ENCODE peak calls at places on chromosomes 4 and X, in five cellular contexts. V, T, W, I and G are unnamed samples.

GRCh38 chr4:48963042-48963679 is 22.9 kb upstream of the CWH43 start:
- DNase-seq in V (peak), T (peak), W (peak), I (peak), G (no peak)

GRCh38 chrX:30593435-30594200 is 16.1 kb upstream of the TASL start:
- DNase-seq in V (no peak), T (no peak), W (no peak), I (no peak), G (no peak)

GRCh38 chr4:159455675-159456235 is 352.9 kb downstream of the RAPGEF2 start:
- DNase-seq in V (no peak), T (no peak), W (no peak), I (peak), G (no peak)

GRCh38 chr4:174332741-174333493 is 49.2 kb downstream of the CEP44 start:
- DNase-seq in V (no peak), T (no peak), W (no peak), I (no peak), G (no peak)

GRCh38 chr4:38832624-38833528 is 23.7 kb downstream of the TLR6 start:
- DNase-seq in V (no peak), T (no peak), W (no peak), I (no peak), G (no peak)

GRCh38 chr4:182238355-182238931 is 4.8 kb upstream of the TENM3 start:
- DNase-seq in V (no peak), T (peak), W (no peak), I (no peak), G (no peak)

GRCh38 chr4:182897601-182898478 is 19.3 kb downstream of the DCTD start:
- DNase-seq in V (no peak), T (no peak), W (no peak), I (no peak), G (no peak)

GRCh38 chrX:66676413-66676812 is 37.5 kb upstream of the EDA2R start:
- DNase-seq in V (no peak), T (no peak), W (no peak), I (peak), G (no peak)

GRCh38 chr4:97548186-97548585 is 595.1 kb downstream of the STPG2 start:
- DNase-seq in V (no peak), T (no peak), W (no peak), I (no peak), G (no peak)

GRCh38 chrX:23854122-23854521 is 53.6 kb downstream of the APOO start:
- DNase-seq in V (no peak), T (no peak), W (no peak), I (no peak), G (no peak)

GRCh38 chr4:119261986-119262385 is 49.5 kb downstream of the USP53 start:
- DNase-seq in V (no peak), T (no peak), W (no peak), I (no peak), G (no peak)

GRCh38 chrX:115058276-115058675 is 40.9 kb upstream of the IL13RA2 start:
- DNase-seq in V (no peak), T (no peak), W (no peak), I (peak), G (peak)

GRCh38 chr4:99403380-99404194 is 31.6 kb downstream of the ADH7 start:
- DNase-seq in V (no peak), T (no peak), W (no peak), I (no peak), G (no peak)

GRCh38 chr4:150390531-150390910 is 191.4 kb upstream of the MAB21L2 start:
- DNase-seq in V (no peak), T (no peak), W (no peak), I (no peak), G (no peak)

GRCh38 chr4:150004481-150004880 is 73.8 kb upstream of the DCLK2 start:
- DNase-seq in V (no peak), T (no peak), W (no peak), I (peak), G (no peak)

GRCh38 chrX:17642891-17643290 is 94.4 kb upstream of the SCML1 start:
- DNase-seq in V (no peak), T (no peak), W (no peak), I (no peak), G (no peak)

GRCh38 chrX:155662297-155662696 is 49.5 kb upstream of the TMLHE start:
- DNase-seq in V (no peak), T (no peak), W (no peak), I (no peak), G (no peak)

GRCh38 chr4:1290165-1290977 is 680 bp downstream of the MAEA start:
- DNase-seq in V (no peak), T (no peak), W (no peak), I (peak), G (no peak)

GRCh38 chr4:876780-877179 is 50.9 kb upstream of the CPLX1 start:
- DNase-seq in V (no peak), T (no peak), W (no peak), I (no peak), G (no peak)

GRCh38 chr4:71209161-71209560 is 129.7 kb upstream of the SLC4A4 start:
- DNase-seq in V (no peak), T (no peak), W (no peak), I (no peak), G (no peak)

GRCh38 chrX:115311666-115312065 is 22.2 kb downstream of the LUZP4 start:
- DNase-seq in V (no peak), T (peak), W (no peak), I (no peak), G (no peak)

GRCh38 chr4:158873795-158874359 is 105.1 kb downstream of the FNIP2 start:
- DNase-seq in V (no peak), T (no peak), W (no peak), I (peak), G (peak)

GRCh38 chr4:81665050-81665449 is 193.3 kb upstream of the RASGEF1B start:
- DNase-seq in V (no peak), T (no peak), W (no peak), I (no peak), G (no peak)

GRCh38 chr4:5122114-5122513 is 70.8 kb downstream of the STK32B start:
- DNase-seq in V (no peak), T (no peak), W (no peak), I (no peak), G (no peak)

GRCh38 chrX:45329217-45329616 is 128.5 kb upstream of the DIPK2B start:
- DNase-seq in V (no peak), T (no peak), W (no peak), I (no peak), G (no peak)

GRCh38 chr4:144611850-144612249 is 34.1 kb upstream of the HHIP start:
- DNase-seq in V (no peak), T (peak), W (no peak), I (peak), G (no peak)

GRCh38 chrX:46637937-46638336 is 64.4 kb downstream of the CHST7 start:
- DNase-seq in V (no peak), T (no peak), W (no peak), I (peak), G (peak)

GRCh38 chrX:11363069-11363594 is 69.9 kb downstream of the AMELX start:
- DNase-seq in V (no peak), T (no peak), W (no peak), I (no peak), G (no peak)

GRCh38 chr4:117596917-117597316 is 437.4 kb upstream of the NDST3 start:
- DNase-seq in V (no peak), T (no peak), W (no peak), I (no peak), G (no peak)

GRCh38 chr4:104493071-104493831 is 1.4 kb downstream of the CXXC4 start:
- DNase-seq in V (no peak), T (no peak), W (no peak), I (no peak), G (no peak)

GRCh38 chr4:139901516-139902327 is 236.1 kb downstream of the MGST2 start:
- DNase-seq in V (no peak), T (no peak), W (no peak), I (peak), G (no peak)

GRCh38 chr4:177220376-177220775 is 89.3 kb upstream of the NEIL3 start:
- DNase-seq in V (no peak), T (no peak), W (no peak), I (no peak), G (no peak)

GRCh38 chrX:87846956-87847355 is 329.4 kb downstream of the KLHL4 start:
- DNase-seq in V (no peak), T (no peak), W (no peak), I (no peak), G (no peak)

DNA sequence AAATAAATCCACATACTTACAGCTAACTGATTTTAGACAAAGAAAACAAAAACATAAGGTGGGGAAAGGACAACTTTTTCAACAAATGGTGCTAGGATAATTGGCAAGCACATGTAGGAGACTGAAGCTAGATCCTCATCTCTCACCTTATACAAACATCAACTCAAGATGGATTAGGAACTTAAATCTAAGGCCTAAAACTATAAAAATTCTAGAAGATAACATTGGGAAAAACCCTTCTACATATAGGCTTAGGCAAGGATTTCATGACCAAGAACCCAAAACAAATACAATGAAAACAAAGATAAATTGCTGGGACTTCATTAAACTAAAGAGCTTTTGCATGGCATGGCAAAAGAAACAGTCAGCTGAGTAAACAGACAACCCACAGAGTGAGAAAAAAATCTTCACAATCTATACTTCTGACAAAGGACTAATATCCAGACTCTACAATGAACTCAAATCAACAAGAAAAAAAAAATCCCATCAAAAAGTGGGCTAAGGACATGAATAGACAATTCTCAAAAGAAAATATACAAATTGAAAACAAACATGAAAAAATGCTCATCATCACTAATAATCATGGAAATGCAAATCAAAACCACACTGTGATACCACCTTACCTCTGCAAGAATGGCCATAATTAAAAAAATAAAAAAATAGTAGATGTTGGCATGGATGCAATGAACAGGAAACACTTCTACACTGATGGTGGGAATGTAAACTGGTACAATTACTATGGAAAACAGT is 14.1 kb upstream of the AFP start:
- DNase-seq in V (no peak), T (no peak), W (no peak), I (no peak), G (no peak)
- TF ChIP-seq POLR2A in V (no peak), T (no peak), W (no peak), I (no peak), G (no peak)

GRCh38 chr4:41095973-41096372 is 118.4 kb downstream of the APBB2 start:
- DNase-seq in V (no peak), T (no peak), W (no peak), I (no peak), G (no peak)

GRCh38 chr4:41098093-41098492 is 116.2 kb downstream of the APBB2 start:
- DNase-seq in V (no peak), T (no peak), W (no peak), I (no peak), G (no peak)

GRCh38 chr4:41095192-41095872 is 119.0 kb downstream of the APBB2 start:
- DNase-seq in V (no peak), T (no peak), W (no peak), I (no peak), G (no peak)

GRCh38 chr4:41092128-41092527 is 122.2 kb downstream of the APBB2 start:
- DNase-seq in V (no peak), T (no peak), W (no peak), I (no peak), G (no peak)
- TF ChIP-seq POLR2A in V (no peak), T (no peak), W (no peak), I (no peak), G (no peak)

GRCh38 chrX:149631293-149632165 is at the start of gene TMEM185A:
- DNase-seq in V (peak), T (peak), W (peak), I (peak), G (peak)

GRCh38 chrX:149628280-149628679 is 3.3 kb downstream of the TMEM185A start:
- DNase-seq in V (no peak), T (no peak), W (no peak), I (no peak), G (no peak)

GRCh38 chrX:149629730-149630387 is 1.7 kb downstream of the TMEM185A start:
- DNase-seq in V (no peak), T (no peak), W (no peak), I (no peak), G (no peak)

GRCh38 chrX:149630681-149631292 is 805 bp downstream of the TMEM185A start:
- DNase-seq in V (no peak), T (no peak), W (no peak), I (peak), G (peak)

DNA sequence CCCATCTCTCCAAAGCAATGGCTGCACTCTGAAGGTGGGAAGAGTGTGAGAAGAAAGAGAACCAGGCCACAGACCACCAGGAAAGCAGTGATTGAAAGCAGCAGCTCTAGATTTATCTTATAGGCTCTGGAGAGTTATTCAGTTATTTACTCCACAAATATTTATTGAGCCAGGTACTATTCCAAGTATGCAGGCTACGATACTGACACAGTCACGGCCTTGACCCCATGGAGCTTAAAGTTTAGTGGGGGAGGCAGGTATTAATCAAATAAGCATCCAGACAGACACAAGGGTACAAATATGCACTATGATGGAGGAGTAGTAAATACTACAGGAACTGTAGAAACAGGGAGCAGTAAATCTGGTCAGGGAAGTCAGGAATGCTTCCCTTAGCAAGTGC is 2.8 kb downstream of the TMEM185A start:
- DNase-seq in V (no peak), T (no peak), W (no peak), I (no peak), G (no peak)
- TF ChIP-seq POLR2A in V (no peak), T (no peak), W (no peak), I (no peak), G (no peak)

DNA sequence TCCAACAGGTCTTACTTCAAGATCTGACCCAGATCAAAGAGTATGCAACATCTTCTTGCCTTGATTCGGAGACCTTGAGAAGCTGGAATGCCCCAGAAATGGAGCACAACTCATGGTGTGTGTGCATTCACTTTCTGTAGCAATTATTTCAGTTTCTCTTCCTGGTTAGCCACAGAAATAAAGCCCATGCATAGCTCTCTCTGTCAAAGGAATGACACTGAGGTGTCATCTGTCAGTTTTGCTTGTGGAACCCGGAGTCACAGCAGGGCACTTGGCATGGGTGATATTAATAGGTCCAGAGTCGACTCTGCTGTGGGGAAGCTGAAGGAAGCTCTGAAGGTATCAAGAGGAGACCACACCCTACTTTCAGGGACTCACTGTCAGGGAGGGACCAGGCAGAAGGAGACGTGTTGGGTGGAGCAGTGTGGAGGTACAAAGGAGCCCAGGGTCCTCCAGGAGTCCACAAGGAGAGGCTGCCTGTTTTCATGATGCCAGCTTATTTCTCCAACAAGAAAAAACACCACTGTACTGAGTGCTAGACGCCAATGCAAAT is 10.7 kb downstream of the CLNK start:
- DNase-seq in V (no peak), T (no peak), W (no peak), I (no peak), G (no peak)
- TF ChIP-seq POLR2A in V (no peak), T (no peak), W (no peak), I (no peak), G (no peak)

GRCh38 chr4:40173470-40173875 is 23.4 kb upstream of the RHOH start:
- DNase-seq in V (no peak), T (no peak), W (no peak), I (no peak), G (no peak)
- TF ChIP-seq POLR2A in V (no peak), T (no peak), W (no peak), I (no peak), G (no peak)

GRCh38 chrX:101552714-101553113 is 2.4 kb downstream of the ARMCX1 start:
- DNase-seq in V (no peak), T (no peak), W (no peak), I (no peak), G (no peak)

GRCh38 chrX:101550825-101551767 is 749 bp downstream of the ARMCX1 start:
- DNase-seq in V (peak), T (no peak), W (peak), I (peak), G (peak)

GRCh38 chrX:101550362-101550761 is at the start of gene ARMCX1:
- DNase-seq in V (peak), T (peak), W (peak), I (peak), G (peak)
- TF ChIP-seq POLR2A in V (peak), T (no peak), W (peak), I (peak), G (peak)

DNA sequence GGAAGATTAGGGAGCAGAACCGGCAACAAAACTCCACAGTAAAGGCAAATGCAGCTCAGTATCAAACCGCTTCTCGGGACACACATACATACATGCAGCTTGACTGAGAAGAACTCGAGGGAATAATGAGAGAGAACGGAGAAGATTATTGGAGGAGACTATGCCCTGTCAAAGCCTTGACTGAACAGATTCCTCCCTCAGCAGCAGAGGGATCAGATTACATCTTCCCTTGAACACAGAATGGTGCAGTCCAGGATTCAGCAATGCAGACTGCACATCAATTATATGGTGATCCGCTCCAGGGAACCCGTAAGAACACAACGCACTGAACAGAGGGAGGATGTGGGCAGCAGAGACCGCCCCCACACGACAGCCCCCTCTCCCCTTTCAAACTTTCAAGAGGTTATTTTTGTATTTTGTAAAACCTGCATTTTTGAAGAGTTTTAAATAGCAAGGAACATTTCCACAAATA is 183.2 kb downstream of the FBXW7 start:
- DNase-seq in V (peak), T (peak), W (peak), I (peak), G (peak)
- TF ChIP-seq POLR2A in V (peak), T (no peak), W (peak), I (peak), G (peak)